ENCODE peak calls at places on chromosomes 2 and 18, in seven cellular contexts. One of them, this sample, is unnamed.

GRCh38 chr2:211611061-211611518 is 927.5 kb downstream of the ERBB4 start:
- DNase-seq in dorsolateral prefrontal cortex: no peak
- DNase-seq in A549: peak; percentile 0
- DNase-seq in cardiac muscle cell: no peak
- DNase-seq in GM23248: peak; percentile 2
- DNase-seq in spleen: no peak
- DNase-seq in astrocyte: no peak
- DNase-seq in this sample: no peak

GRCh38 chr2:240161087-240161750 is 20.8 kb upstream of the OTOS start:
- DNase-seq in spleen: peak; percentile 61
- DNase-seq in cardiac muscle cell: no peak
- DNase-seq in dorsolateral prefrontal cortex: no peak
- DNase-seq in A549: no peak
- DNase-seq in astrocyte: no peak
- DNase-seq in GM23248: no peak
- DNase-seq in this sample: no peak

GRCh38 chr18:34977787-34978532 is 63.3 kb upstream of the MAPRE2 start:
- DNase-seq in astrocyte: no peak
- DNase-seq in GM23248: peak; percentile 55
- DNase-seq in cardiac muscle cell: no peak
- DNase-seq in A549: peak; percentile 56
- DNase-seq in spleen: peak; percentile 91
- DNase-seq in dorsolateral prefrontal cortex: peak; percentile 59
- DNase-seq in this sample: no peak

GRCh38 chr2:16506366-16506765 is 159.3 kb downstream of the CYRIA start:
- DNase-seq in A549: no peak
- DNase-seq in astrocyte: no peak
- DNase-seq in dorsolateral prefrontal cortex: no peak
- DNase-seq in spleen: no peak
- DNase-seq in cardiac muscle cell: no peak
- DNase-seq in GM23248: no peak
- DNase-seq in this sample: peak; percentile 32

GRCh38 chr2:161353543-161353942 is 45.3 kb downstream of the PSMD14 start:
- DNase-seq in GM23248: no peak
- DNase-seq in astrocyte: no peak
- DNase-seq in A549: no peak
- DNase-seq in spleen: no peak
- DNase-seq in dorsolateral prefrontal cortex: no peak
- DNase-seq in cardiac muscle cell: no peak
- DNase-seq in this sample: no peak

GRCh38 chr2:148658807-148659722 is 14.5 kb downstream of the EPC2 start:
- DNase-seq in astrocyte: peak; percentile 51
- DNase-seq in GM23248: peak; percentile 67
- DNase-seq in cardiac muscle cell: peak; percentile 54
- DNase-seq in A549: peak; percentile 22
- DNase-seq in dorsolateral prefrontal cortex: no peak
- DNase-seq in spleen: no peak
- DNase-seq in this sample: no peak

GRCh38 chr2:100013892-100014677 is 128.3 kb downstream of the AFF3 start:
- DNase-seq in dorsolateral prefrontal cortex: no peak
- DNase-seq in GM23248: peak; percentile 98
- DNase-seq in cardiac muscle cell: peak; percentile 84
- DNase-seq in A549: peak; percentile 57
- DNase-seq in spleen: no peak
- DNase-seq in astrocyte: peak; percentile 95
- DNase-seq in this sample: no peak

GRCh38 chr2:62478093-62478580 is 27.9 kb downstream of the TMEM17 start:
- DNase-seq in A549: no peak
- DNase-seq in astrocyte: no peak
- DNase-seq in GM23248: peak; percentile 33
- DNase-seq in spleen: no peak
- DNase-seq in dorsolateral prefrontal cortex: no peak
- DNase-seq in cardiac muscle cell: peak; percentile 52
- DNase-seq in this sample: no peak

GRCh38 chr2:202270487-202270886 is 4.9 kb downstream of the NOP58 start:
- DNase-seq in dorsolateral prefrontal cortex: no peak
- DNase-seq in astrocyte: no peak
- DNase-seq in A549: no peak
- DNase-seq in spleen: no peak
- DNase-seq in cardiac muscle cell: no peak
- DNase-seq in GM23248: no peak
- DNase-seq in this sample: no peak

GRCh38 chr2:166411473-166412230 is 35.9 kb upstream of the SCN9A start:
- DNase-seq in astrocyte: peak; percentile 95
- DNase-seq in spleen: no peak
- DNase-seq in GM23248: peak; percentile 56
- DNase-seq in dorsolateral prefrontal cortex: no peak
- DNase-seq in cardiac muscle cell: peak; percentile 74
- DNase-seq in A549: peak; percentile 50
- DNase-seq in this sample: no peak
- H3K27ac ChIP-seq in astrocyte: peak overlapping the region; percentile 89
- H3K27ac ChIP-seq in spleen: no peak overlapping the region
- H3K27ac ChIP-seq in GM23248: peak overlapping the region; percentile 86
- H3K27ac ChIP-seq in dorsolateral prefrontal cortex: no peak overlapping the region
- H3K27ac ChIP-seq in cardiac muscle cell: no peak overlapping the region
- H3K27ac ChIP-seq in A549: peak overlapping the region; percentile 78
- H3K27ac ChIP-seq in this sample: no peak overlapping the region

GRCh38 chr2:204545861-204546773 is 842 bp downstream of the PARD3B start:
- DNase-seq in dorsolateral prefrontal cortex: no peak
- DNase-seq in A549: no peak
- DNase-seq in GM23248: peak; percentile 37
- DNase-seq in spleen: peak; percentile 78
- DNase-seq in cardiac muscle cell: no peak
- DNase-seq in astrocyte: no peak
- DNase-seq in this sample: peak; percentile 20
- H3K27ac ChIP-seq in dorsolateral prefrontal cortex: no peak overlapping the region
- H3K27ac ChIP-seq in A549: peak overlapping the region; percentile 94
- H3K27ac ChIP-seq in GM23248: no peak overlapping the region
- H3K27ac ChIP-seq in spleen: peak overlapping the region; percentile 82
- H3K27ac ChIP-seq in cardiac muscle cell: peak overlapping the region; percentile 54
- H3K27ac ChIP-seq in astrocyte: peak overlapping the region; percentile 44
- H3K27ac ChIP-seq in this sample: peak overlapping the region; percentile 86

GRCh38 chr18:61085036-61085435 is 248.2 kb upstream of the CDH20 start:
- DNase-seq in spleen: no peak
- DNase-seq in cardiac muscle cell: no peak
- DNase-seq in astrocyte: no peak
- DNase-seq in dorsolateral prefrontal cortex: no peak
- DNase-seq in GM23248: no peak
- DNase-seq in A549: no peak
- DNase-seq in this sample: no peak

GRCh38 chr18:61085751-61086150 is 247.5 kb upstream of the CDH20 start:
- DNase-seq in astrocyte: no peak
- DNase-seq in GM23248: no peak
- DNase-seq in A549: no peak
- DNase-seq in spleen: no peak
- DNase-seq in cardiac muscle cell: no peak
- DNase-seq in dorsolateral prefrontal cortex: no peak
- DNase-seq in this sample: no peak

GRCh38 chr18:61086657-61087056 is 246.6 kb upstream of the CDH20 start:
- DNase-seq in cardiac muscle cell: no peak
- DNase-seq in GM23248: no peak
- DNase-seq in dorsolateral prefrontal cortex: no peak
- DNase-seq in A549: no peak
- DNase-seq in astrocyte: no peak
- DNase-seq in spleen: no peak
- DNase-seq in this sample: no peak

GRCh38 chr18:61079714-61080113 is 253.5 kb upstream of the CDH20 start:
- DNase-seq in spleen: no peak
- DNase-seq in A549: no peak
- DNase-seq in GM23248: no peak
- DNase-seq in cardiac muscle cell: no peak
- DNase-seq in dorsolateral prefrontal cortex: no peak
- DNase-seq in astrocyte: no peak
- DNase-seq in this sample: no peak

DNA sequence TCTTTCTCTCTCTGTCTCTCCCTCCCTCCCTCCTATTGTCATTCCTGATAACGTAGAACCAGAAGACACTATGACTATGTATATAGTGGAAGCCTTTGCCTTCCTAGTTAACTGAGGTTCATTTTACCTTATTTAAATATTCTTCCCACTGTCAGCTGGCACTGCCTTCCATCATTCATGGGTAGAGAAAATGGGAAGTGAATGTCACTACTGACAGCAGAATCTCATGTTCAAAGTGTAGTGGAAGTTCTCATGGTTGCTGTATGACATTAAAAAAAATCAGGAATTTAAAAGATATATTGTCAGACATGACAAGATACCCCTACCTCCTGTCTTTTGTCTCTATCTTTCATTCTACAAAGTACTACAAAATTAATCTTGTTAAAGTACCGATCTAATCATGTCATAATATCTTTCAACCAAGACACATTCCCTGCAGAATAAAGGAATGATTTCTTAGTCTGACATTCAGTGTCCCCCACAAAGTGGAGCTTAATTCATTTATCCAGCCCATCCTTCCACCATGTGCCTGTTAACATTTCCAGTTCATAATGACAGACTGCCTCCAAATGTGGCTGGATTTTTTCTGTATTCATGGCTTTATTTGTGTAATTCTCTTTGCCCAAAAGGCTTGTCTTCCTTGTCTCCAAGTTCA is 250.1 kb upstream of the CDH20 start:
- DNase-seq in GM23248: no peak
- DNase-seq in spleen: no peak
- DNase-seq in astrocyte: no peak
- DNase-seq in cardiac muscle cell: no peak
- DNase-seq in A549: no peak
- DNase-seq in dorsolateral prefrontal cortex: no peak
- DNase-seq in this sample: no peak
- H3K27ac ChIP-seq in GM23248: no peak overlapping the region
- H3K27ac ChIP-seq in spleen: no peak overlapping the region
- H3K27ac ChIP-seq in astrocyte: no peak overlapping the region
- H3K27ac ChIP-seq in cardiac muscle cell: no peak overlapping the region
- H3K27ac ChIP-seq in A549: no peak overlapping the region
- H3K27ac ChIP-seq in dorsolateral prefrontal cortex: no peak overlapping the region
- H3K27ac ChIP-seq in this sample: no peak overlapping the region

GRCh38 chr2:160203422-160203821 is 3.4 kb upstream of the ITGB6 start:
- DNase-seq in GM23248: no peak
- DNase-seq in dorsolateral prefrontal cortex: no peak
- DNase-seq in A549: no peak
- DNase-seq in spleen: no peak
- DNase-seq in cardiac muscle cell: no peak
- DNase-seq in astrocyte: no peak
- DNase-seq in this sample: no peak
- H3K27ac ChIP-seq in GM23248: no peak overlapping the region
- H3K27ac ChIP-seq in dorsolateral prefrontal cortex: no peak overlapping the region
- H3K27ac ChIP-seq in A549: peak overlapping the region; percentile 99
- H3K27ac ChIP-seq in spleen: no peak overlapping the region
- H3K27ac ChIP-seq in cardiac muscle cell: peak overlapping the region; percentile 89
- H3K27ac ChIP-seq in astrocyte: no peak overlapping the region
- H3K27ac ChIP-seq in this sample: no peak overlapping the region

GRCh38 chr2:54673501-54673998 is 49.9 kb upstream of the EML6 start:
- DNase-seq in astrocyte: no peak
- DNase-seq in cardiac muscle cell: peak; percentile 88
- DNase-seq in spleen: peak; percentile 90
- DNase-seq in A549: no peak
- DNase-seq in dorsolateral prefrontal cortex: no peak
- DNase-seq in GM23248: peak; percentile 69
- DNase-seq in this sample: peak; percentile 86
- H3K27ac ChIP-seq in astrocyte: no peak overlapping the region
- H3K27ac ChIP-seq in cardiac muscle cell: no peak overlapping the region
- H3K27ac ChIP-seq in spleen: peak overlapping the region; percentile 88
- H3K27ac ChIP-seq in A549: no peak overlapping the region
- H3K27ac ChIP-seq in dorsolateral prefrontal cortex: peak overlapping the region; percentile 92
- H3K27ac ChIP-seq in GM23248: peak overlapping the region; percentile 38
- H3K27ac ChIP-seq in this sample: peak overlapping the region; percentile 77

GRCh38 chr2:224895377-224895776 is 146.9 kb downstream of the DOCK10 start:
- DNase-seq in GM23248: no peak
- DNase-seq in astrocyte: no peak
- DNase-seq in dorsolateral prefrontal cortex: no peak
- DNase-seq in spleen: no peak
- DNase-seq in A549: no peak
- DNase-seq in cardiac muscle cell: no peak
- DNase-seq in this sample: no peak

GRCh38 chr2:224904390-224904789 is 137.9 kb downstream of the DOCK10 start:
- DNase-seq in cardiac muscle cell: peak; percentile 28
- DNase-seq in dorsolateral prefrontal cortex: no peak
- DNase-seq in spleen: no peak
- DNase-seq in GM23248: peak; percentile 63
- DNase-seq in astrocyte: no peak
- DNase-seq in A549: no peak
- DNase-seq in this sample: no peak

DNA sequence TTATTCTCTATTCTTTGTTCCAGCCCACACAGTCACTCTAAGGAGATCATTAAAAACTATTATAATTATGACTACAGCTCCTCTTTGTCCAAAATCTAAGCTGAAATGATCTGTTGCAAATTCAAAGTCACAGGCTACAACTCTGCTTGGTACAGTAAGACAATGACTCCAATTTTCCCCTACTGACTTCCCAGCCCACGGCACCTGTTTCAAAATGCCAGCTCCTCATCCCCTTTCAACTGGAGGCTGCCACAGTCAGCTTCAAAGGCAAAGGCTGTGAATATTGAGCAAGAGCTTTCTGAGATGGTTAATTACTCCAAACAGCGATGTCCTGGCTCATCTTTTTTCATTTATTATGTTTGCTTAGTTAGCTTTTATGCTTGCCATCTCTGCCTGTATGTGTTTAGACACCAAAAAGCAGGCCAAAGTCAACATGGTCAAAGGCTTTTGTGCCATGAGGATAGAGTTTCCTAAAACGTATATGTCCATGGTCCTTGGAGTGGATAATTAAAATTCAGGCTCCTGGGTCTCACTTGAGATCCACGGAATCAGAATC is 141.1 kb downstream of the DOCK10 start:
- DNase-seq in A549: no peak
- DNase-seq in astrocyte: no peak
- DNase-seq in GM23248: no peak
- DNase-seq in dorsolateral prefrontal cortex: no peak
- DNase-seq in spleen: no peak
- DNase-seq in cardiac muscle cell: no peak
- DNase-seq in this sample: no peak
- H3K27ac ChIP-seq in A549: no peak overlapping the region
- H3K27ac ChIP-seq in astrocyte: no peak overlapping the region
- H3K27ac ChIP-seq in GM23248: no peak overlapping the region
- H3K27ac ChIP-seq in dorsolateral prefrontal cortex: no peak overlapping the region
- H3K27ac ChIP-seq in spleen: no peak overlapping the region
- H3K27ac ChIP-seq in cardiac muscle cell: no peak overlapping the region
- H3K27ac ChIP-seq in this sample: no peak overlapping the region

DNA sequence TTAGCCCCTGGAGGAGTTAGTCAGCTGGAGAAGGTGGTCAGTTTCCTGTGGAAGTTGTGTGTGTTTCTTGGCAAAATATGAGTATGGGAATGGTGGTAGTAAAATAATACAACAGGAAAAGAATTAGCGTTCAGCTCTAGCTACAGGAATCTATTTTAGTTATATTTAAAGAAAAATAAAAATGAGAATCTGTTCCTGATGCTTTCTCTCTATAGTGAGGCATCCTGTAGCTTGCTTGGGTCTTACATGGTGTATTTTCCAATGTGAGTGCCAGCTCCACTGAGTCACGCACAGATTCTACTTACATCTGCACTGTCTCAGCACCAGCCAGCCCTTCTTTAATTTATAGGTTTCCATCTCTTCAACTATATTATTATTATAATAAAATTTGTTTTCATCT is 132.2 kb downstream of the BIRC6 start:
- DNase-seq in astrocyte: no peak
- DNase-seq in A549: no peak
- DNase-seq in cardiac muscle cell: no peak
- DNase-seq in dorsolateral prefrontal cortex: no peak
- DNase-seq in spleen: no peak
- DNase-seq in GM23248: no peak
- DNase-seq in this sample: no peak
- H3K27ac ChIP-seq in astrocyte: no peak overlapping the region
- H3K27ac ChIP-seq in A549: no peak overlapping the region
- H3K27ac ChIP-seq in cardiac muscle cell: no peak overlapping the region
- H3K27ac ChIP-seq in dorsolateral prefrontal cortex: no peak overlapping the region
- H3K27ac ChIP-seq in spleen: no peak overlapping the region
- H3K27ac ChIP-seq in GM23248: no peak overlapping the region
- H3K27ac ChIP-seq in this sample: no peak overlapping the region